ENCODE peak calls at places on chromosomes 16 and 17, in four cellular contexts. E is left colon, D is mesenchymal stem cell, O is lower leg skin. N is an unnamed sample.

GRCh38 chr17:29835438-29836351 is 94.3 kb downstream of the SSH2 start:
- DNase-seq in D (no peak), E (peak), O (no peak), N (no peak)

GRCh38 chr16:19912445-19913305 is 28.0 kb upstream of the GPRC5B start:
- DNase-seq in D (peak), E (no peak), O (no peak), N (peak)

GRCh38 chr16:53504665-53505064 is 1.7 kb upstream of the AKTIP start:
- DNase-seq in E (no peak), O (no peak), D (peak), N (peak)

GRCh38 chr17:62656446-62656845 is 29.0 kb downstream of the MRC2 start:
- DNase-seq in D (no peak), E (no peak), O (no peak), N (no peak)

GRCh38 chr17:75764711-75765421 is at the start of gene GALK1:
- DNase-seq in O (peak), D (peak), E (peak), N (peak)

GRCh38 chr17:7782237-7782636 is 51.8 kb upstream of the KDM6B start:
- DNase-seq in E (no peak), D (peak), O (no peak), N (peak)

GRCh38 chr17:66625321-66625767 is 209.6 kb upstream of the CACNG5 start:
- DNase-seq in E (no peak), O (no peak), D (peak), N (peak)

GRCh38 chr17:38732376-38733314 is 2.5 kb downstream of the CISD3 start:
- DNase-seq in O (no peak), E (no peak), D (no peak), N (no peak)

N was measured in fibroblast of villous mesenchyme.